ENCODE peak calls at places on chromosome X, in ten cellular contexts. Q, V, G, X, E, H, O, J, L and C are unnamed samples.

GRCh38 chrX:77899081-77899828 is at the start of gene COX7B:
- DNase-seq in Q (peak), V (peak), G (peak), X (peak), E (peak), H (peak), O (peak), J (peak), L (peak), C (peak)

GRCh38 chrX:25007059-25008053 is 8.4 kb downstream of the ARX start:
- DNase-seq in Q (no peak), V (no peak), G (no peak), X (no peak), E (no peak), H (no peak), O (no peak), J (no peak), L (no peak), C (no peak)

GRCh38 chrX:14630724-14631123 is 101.4 kb downstream of the GLRA2 start:
- DNase-seq in Q (no peak), V (no peak), G (no peak), X (no peak), E (no peak), H (no peak), O (no peak), J (no peak), L (no peak), C (peak)

GRCh38 chrX:9465380-9466114 is 689 bp downstream of the TBL1X start:
- DNase-seq in Q (no peak), V (peak), G (no peak), X (peak), E (peak), H (peak), O (no peak), J (peak), L (peak), C (no peak)

GRCh38 chrX:2334237-2334636 is 166.5 kb downstream of the DHRSX start:
- DNase-seq in Q (no peak), V (no peak), G (no peak), X (no peak), E (no peak), H (no peak), O (no peak), J (no peak), L (no peak), C (peak)

GRCh38 chrX:29652484-29652883 is 562.9 kb upstream of the MAGEB2 start:
- DNase-seq in Q (no peak), V (no peak), G (peak), X (no peak), E (no peak), H (no peak), O (no peak), J (no peak), L (no peak), C (peak)

GRCh38 chrX:74351760-74352159 is 47.8 kb downstream of the ZCCHC13 start:
- DNase-seq in Q (no peak), V (no peak), G (no peak), X (no peak), E (no peak), H (no peak), O (no peak), J (no peak), L (no peak), C (peak)

GRCh38 chrX:46992070-46992469 is 79.8 kb downstream of the JADE3 start:
- DNase-seq in Q (no peak), V (no peak), G (no peak), X (no peak), E (no peak), H (no peak), O (no peak), J (no peak), L (no peak), C (no peak)

GRCh38 chrX:27915617-27916016 is 65.6 kb downstream of the DCAF8L1 start:
- DNase-seq in Q (no peak), V (no peak), G (peak), X (no peak), E (no peak), H (no peak), O (no peak), J (no peak), L (no peak), C (peak)

GRCh38 chrX:48465336-48465933 is 4.6 kb downstream of the SLC38A5 start:
- DNase-seq in Q (no peak), V (no peak), G (peak), X (no peak), E (no peak), H (no peak), O (no peak), J (no peak), L (no peak), C (peak)

GRCh38 chrX:47091149-47091775 is 13.0 kb downstream of the RGN start:
- DNase-seq in Q (no peak), V (no peak), G (no peak), X (no peak), E (no peak), H (no peak), O (no peak), J (no peak), L (no peak), C (no peak)

GRCh38 chrX:133685806-133686205 is 270.5 kb upstream of the GPC4 start:
- DNase-seq in Q (no peak), V (no peak), G (no peak), X (no peak), E (no peak), H (no peak), O (peak), J (no peak), L (no peak), C (no peak)

GRCh38 chrX:154348114-154348531 is 26.3 kb downstream of the FLNA start:
- DNase-seq in Q (no peak), V (no peak), G (no peak), X (peak), E (no peak), H (no peak), O (no peak), J (no peak), L (peak), C (peak)